ENCODE peak calls at places on chromosomes 4 and X, in five cellular contexts. M is H1, N is fibroblast of lung, O is neural progenitor cell, U is OCI-LY7. D is an unnamed sample.

GRCh38 chrX:150694738-150695410 is 1.7 kb downstream of the MTMR1 start:
- DNase-seq in O (peak; percentile 4), M (no peak), U (peak; percentile 53), N (no peak), D (no peak)

GRCh38 chr4:107630185-107630705 is 89.8 kb downstream of the PAPSS1 start:
- DNase-seq in O (no peak), U (no peak), N (no peak), M (no peak), D (no peak)

GRCh38 chr4:3442959-3443749 is 1.4 kb downstream of the HGFAC start:
- DNase-seq in M (no peak), O (peak; percentile 74), N (peak; percentile 14), U (peak; percentile 70), D (no peak)

GRCh38 chr4:99655315-99656081 is 2.1 kb downstream of the C4orf54 start:
- DNase-seq in N (peak; percentile 80), O (no peak), M (no peak), U (no peak), D (peak; percentile 36)

GRCh38 chr4:101199507-101200285 is 147.6 kb downstream of the PPP3CA start:
- DNase-seq in O (no peak), N (peak; percentile 43), M (no peak), U (no peak), D (no peak)

GRCh38 chrX:136291824-136292223 is 8.9 kb upstream of the ADGRG4 start:
- DNase-seq in O (no peak), M (no peak), N (no peak), U (no peak), D (no peak)

GRCh38 chr4:3673716-3674478 is 92.3 kb upstream of the ADRA2C start:
- DNase-seq in N (no peak), M (no peak), U (no peak), O (no peak), D (no peak)

GRCh38 chr4:26268246-26268645 is 52.6 kb upstream of the RBPJ start:
- DNase-seq in O (no peak), M (no peak), U (no peak), N (no peak), D (no peak)

GRCh38 chr4:48329976-48330375 is 11.4 kb upstream of the SLAIN2 start:
- DNase-seq in U (no peak), O (no peak), M (no peak), N (peak; percentile 91), D (no peak)

GRCh38 chrX:18643853-18644252 is 28.1 kb downstream of the RS1 start:
- DNase-seq in O (no peak), M (no peak), N (no peak), U (no peak), D (no peak)

GRCh38 chr4:121697626-121698025 is 846 bp upstream of the ANXA5 start:
- DNase-seq in N (no peak), O (no peak), M (no peak), U (no peak), D (no peak)

GRCh38 chrX:2710496-2710895 is 19.4 kb downstream of the CD99 start:
- DNase-seq in M (no peak), U (no peak), N (no peak), O (peak; percentile 45), D (peak; percentile 92)

GRCh38 chr4:6324999-6325790 is 55.5 kb downstream of the WFS1 start:
- DNase-seq in N (no peak), U (no peak), O (peak; percentile 50), M (no peak), D (peak; percentile 52)

GRCh38 chrX:19007868-19008267 is 24.0 kb upstream of the PHKA2 start:
- DNase-seq in U (no peak), M (no peak), N (no peak), O (no peak), D (no peak)

GRCh38 chrX:154734101-154734781 is 16.6 kb downstream of the GAB3 start:
- DNase-seq in O (no peak), U (no peak), N (peak; percentile 83), M (no peak), D (no peak)

GRCh38 chrX:75211976-75212375 is 55.9 kb upstream of the ABCB7 start:
- DNase-seq in O (no peak), N (no peak), M (no peak), U (no peak), D (no peak)

GRCh38 chr4:52579602-52580272 is 79.4 kb downstream of the USP46 start:
- DNase-seq in U (no peak), O (no peak), N (no peak), M (no peak), D (no peak)

GRCh38 chrX:151711787-151712186 is 4.0 kb upstream of the FATE1 start:
- DNase-seq in N (no peak), M (no peak), O (no peak), U (no peak), D (no peak)

GRCh38 chrX:71911023-71911730 is 532 bp downstream of the NHSL2 start:
- DNase-seq in M (no peak), U (no peak), N (no peak), O (peak; percentile 83), D (no peak)

GRCh38 chrX:24276011-24276410 is 37.9 kb downstream of the SUPT20HL2 start:
- DNase-seq in U (no peak), N (no peak), O (no peak), M (no peak), D (no peak)

GRCh38 chr4:3300198-3300671 is 7.4 kb downstream of the RGS12 start:
- DNase-seq in N (no peak), U (no peak), M (no peak), O (no peak), D (no peak)

GRCh38 chr4:102217345-102217744 is 127.9 kb downstream of the SLC39A8 start:
- DNase-seq in N (no peak), U (no peak), M (no peak), O (no peak), D (no peak)

GRCh38 chrX:17736856-17737706 is at the start of gene SCML1:
- DNase-seq in U (no peak), O (peak; percentile 97), M (peak; percentile 94), N (peak; percentile 98), D (peak; percentile 76)

GRCh38 chr4:56466910-56467283 is 520 bp upstream of the SRP72 start:
- DNase-seq in O (peak; percentile 6), N (no peak), U (no peak), M (no peak), D (no peak)

GRCh38 chr4:164959896-164960295 is 17.6 kb downstream of the TRIM61 start:
- DNase-seq in N (peak; percentile 57), O (no peak), M (no peak), U (no peak), D (peak; percentile 72)

GRCh38 chr4:96465834-96466233 is 625.9 kb downstream of the PDHA2 start:
- DNase-seq in U (no peak), M (no peak), O (no peak), N (no peak), D (no peak)

GRCh38 chr4:140013088-140013487 is 140.9 kb downstream of the MAML3 start:
- DNase-seq in N (no peak), M (no peak), O (no peak), U (no peak), D (no peak)

GRCh38 chr4:159516556-159516955 is 413.7 kb downstream of the RAPGEF2 start:
- DNase-seq in M (no peak), N (peak; percentile 42), O (no peak), U (no peak), D (no peak)

GRCh38 chr4:182896421-182896820 is 20.8 kb downstream of the DCTD start:
- DNase-seq in O (no peak), N (no peak), U (no peak), M (no peak), D (no peak)

GRCh38 chr4:8709729-8710360 is 117.3 kb downstream of the CPZ start:
- DNase-seq in N (no peak), U (no peak), M (no peak), O (no peak), D (no peak)

GRCh38 chrX:136839196-136839595 is 41.3 kb downstream of the RBMX start:
- DNase-seq in O (no peak), M (no peak), N (no peak), U (no peak), D (no peak)

GRCh38 chr4:700587-701264 is 4.9 kb upstream of the PCGF3 start:
- DNase-seq in N (no peak), M (no peak), U (peak; percentile 35), O (no peak), D (no peak)

GRCh38 chr4:178462710-178463109 is 1020.5 kb upstream of the AGA start:
- DNase-seq in N (no peak), U (no peak), O (no peak), M (no peak), D (no peak)

GRCh38 chr4:28948501-28948900 is 1771.7 kb upstream of the PCDH7 start:
- DNase-seq in O (no peak), M (no peak), N (peak; percentile 18), U (no peak), D (no peak)

GRCh38 chr4:172652369-172652768 is 516.2 kb upstream of the GALNT7 start:
- DNase-seq in M (no peak), U (no peak), N (no peak), O (no peak), D (no peak)

GRCh38 chr4:146640459-146641061 is 1.9 kb downstream of the POU4F2 start:
- DNase-seq in U (no peak), M (no peak), N (no peak), O (peak; percentile 69), D (no peak)

GRCh38 chr4:146640021-146640425 is 1.3 kb downstream of the POU4F2 start:
- DNase-seq in N (no peak), U (no peak), O (no peak), M (no peak), D (no peak)

GRCh38 chr4:146637853-146638800 is 566 bp upstream of the POU4F2 start:
- DNase-seq in N (no peak), U (no peak), M (no peak), O (peak; percentile 46), D (no peak)

GRCh38 chr4:146638801-146639351 is at the start of gene POU4F2:
- DNase-seq in O (peak; percentile 76), M (no peak), U (no peak), N (no peak), D (no peak)

GRCh38 chr4:146639414-146639814 is 721 bp downstream of the POU4F2 start:
- DNase-seq in U (no peak), M (no peak), O (no peak), N (no peak), D (no peak)
- H3K4me2 ChIP-seq in U (no peak overlapping the region), M (peak overlapping the region; percentile 89), O (peak overlapping the region; percentile 94), N (no peak overlapping the region), D (no peak overlapping the region)

DNA sequence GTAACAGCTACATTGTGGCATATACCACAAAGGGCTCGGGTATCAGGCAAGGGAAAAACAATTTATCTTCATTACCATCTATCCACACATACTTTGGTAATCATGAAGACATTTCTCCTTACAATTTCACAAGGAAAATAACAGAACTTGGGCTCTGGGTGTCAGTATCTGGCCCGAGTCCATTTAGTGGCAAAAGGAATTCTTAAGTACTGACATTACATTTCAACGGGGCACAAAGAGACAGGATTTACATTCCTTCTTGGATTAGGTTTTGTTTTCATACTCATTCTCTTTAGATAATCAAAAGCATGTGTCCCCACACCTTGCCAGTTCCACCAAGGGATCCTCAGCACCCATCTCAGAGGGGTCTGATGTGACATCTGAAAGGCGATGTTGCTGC is 118.4 kb downstream of the PALLD start:
- DNase-seq in M (no peak), N (peak; percentile 49), O (peak; percentile 76), U (no peak), D (no peak)
- H3K4me2 ChIP-seq in M (peak overlapping the region; percentile 6), N (peak overlapping the region; percentile 48), O (peak overlapping the region; percentile 57), U (no peak overlapping the region), D (no peak overlapping the region)

GRCh38 chr4:78565971-78566372 is 14.4 kb downstream of the ANXA3 start:
- DNase-seq in O (no peak), M (no peak), U (no peak), N (peak; percentile 52), D (peak; percentile 78)
- H3K4me2 ChIP-seq in O (no peak overlapping the region), M (no peak overlapping the region), U (no peak overlapping the region), N (no peak overlapping the region), D (peak overlapping the region; percentile 42)

GRCh38 chrX:30657542-30658238 is 4.5 kb downstream of the GK start:
- DNase-seq in M (no peak), O (no peak), N (peak; percentile 47), U (no peak), D (peak; percentile 7)
- H3K4me2 ChIP-seq in M (no peak overlapping the region), O (no peak overlapping the region), N (no peak overlapping the region), U (no peak overlapping the region), D (peak overlapping the region; percentile 41)

D was measured in keratinocyte.